ENCODE peak calls at places on chromosomes 5 and 9, in four cellular contexts. G is A549, K is HepG2, A is K562. O is an unnamed sample.

GRCh38 chr5:98775962-98776687 is 2.7 kb downstream of the RGMB start:
- DNase-seq in G (no peak), K (no peak), A (no peak), O (peak; percentile 31)

GRCh38 chr5:8094304-8094703 is 225.4 kb downstream of the MTRR start:
- DNase-seq in G (no peak), K (no peak), A (no peak), O (no peak)

GRCh38 chr5:96903300-96903699 is 27.0 kb downstream of the ERAP2 start:
- DNase-seq in G (no peak), K (no peak), A (no peak), O (no peak)

GRCh38 chr5:72540759-72541438 is 33.7 kb upstream of the ZNF366 start:
- DNase-seq in G (no peak), K (no peak), A (peak; percentile 29), O (no peak)

GRCh38 chr5:54991446-54991845 is 6.1 kb upstream of the ESM1 start:
- DNase-seq in G (no peak), K (no peak), A (no peak), O (no peak)

GRCh38 chr5:170132642-170133448 is 27.1 kb downstream of the FOXI1 start:
- DNase-seq in G (no peak), K (no peak), A (no peak), O (peak; percentile 71)

GRCh38 chr5:89703799-89704198 is 705.8 kb downstream of the CETN3 start:
- DNase-seq in G (no peak), K (no peak), A (no peak), O (no peak)

GRCh38 chr5:95114305-95114704 is 170.6 kb downstream of the MCTP1 start:
- DNase-seq in G (no peak), K (no peak), A (no peak), O (no peak)

GRCh38 chr5:36147681-36148080 is 4.0 kb downstream of the LMBRD2 start:
- DNase-seq in G (no peak), K (no peak), A (no peak), O (peak; percentile 25)

GRCh38 chr5:66896207-66896606 is 300.0 kb downstream of the MAST4 start:
- DNase-seq in G (no peak), K (no peak), A (no peak), O (no peak)

GRCh38 chr5:93532370-93532769 is 48.6 kb downstream of the NR2F1-AS1 start:
- DNase-seq in G (no peak), K (peak; percentile 2), A (no peak), O (peak; percentile 63)

GRCh38 chr9:69122086-69122390 is 52.0 kb upstream of the TJP2 start:
- DNase-seq in G (peak; percentile 48), K (peak; percentile 29), A (no peak), O (no peak)

GRCh38 chr9:124256517-124257069 is 1.2 kb upstream of the NEK6 start:
- DNase-seq in G (no peak), K (peak; percentile 39), A (no peak), O (peak; percentile 36)

GRCh38 chr5:56039985-56040384 is 45.2 kb upstream of the IL6ST start:
- DNase-seq in G (no peak), K (no peak), A (no peak), O (peak; percentile 72)

GRCh38 chr5:56815657-56816545 is 552 bp downstream of the MAP3K1 start:
- DNase-seq in G (peak; percentile 55), K (no peak), A (peak; percentile 29), O (peak; percentile 51)

GRCh38 chr5:59790399-59791130 is 103.0 kb downstream of the PDE4D start:
- DNase-seq in G (no peak), K (no peak), A (no peak), O (peak; percentile 92)

GRCh38 chr5:108266235-108266634 is 115.7 kb downstream of the FBXL17 start:
- DNase-seq in G (no peak), K (no peak), A (no peak), O (no peak)

GRCh38 chr5:157265714-157266285 is at the start of gene CYFIP2:
- DNase-seq in G (peak; percentile 71), K (no peak), A (peak; percentile 81), O (peak; percentile 30)

GRCh38 chr9:131671150-131671549 is 68.7 kb downstream of the RAPGEF1 start:
- DNase-seq in G (no peak), K (no peak), A (no peak), O (no peak)

GRCh38 chr9:126862461-126862830 is 2.0 kb downstream of the ZBTB34 start:
- DNase-seq in G (no peak), K (no peak), A (no peak), O (no peak)

GRCh38 chr9:88425538-88425950 is 37.3 kb downstream of the SPIN1 start:
- DNase-seq in G (no peak), K (no peak), A (no peak), O (no peak)

GRCh38 chr9:138025908-138026307 is 148.3 kb downstream of the CACNA1B start:
- DNase-seq in G (no peak), K (no peak), A (no peak), O (no peak)

GRCh38 chr5:140182803-140183367 is 7.9 kb downstream of the CYSTM1 start:
- DNase-seq in G (no peak), K (no peak), A (peak; percentile 44), O (peak; percentile 36)

GRCh38 chr5:133890308-133890707 is 78.1 kb downstream of the C5orf15 start:
- DNase-seq in G (no peak), K (no peak), A (no peak), O (no peak)

GRCh38 chr5:122408592-122409219 is 96.7 kb downstream of the SNCAIP start:
- DNase-seq in G (no peak), K (no peak), A (no peak), O (no peak)

GRCh38 chr9:35645736-35646582 is 4.8 kb downstream of the SIT1 start:
- DNase-seq in G (no peak), K (peak; percentile 32), A (peak; percentile 27), O (no peak)

GRCh38 chr5:80921026-80921425 is 39.1 kb upstream of the RASGRF2 start:
- DNase-seq in G (no peak), K (peak; percentile 6), A (no peak), O (no peak)

GRCh38 chr9:108994695-108995094 is 18.6 kb downstream of the CTNNAL1 start:
- DNase-seq in G (no peak), K (no peak), A (peak; percentile 17), O (peak; percentile 95)

GRCh38 chr9:137372693-137373610 is 50.0 kb downstream of the EXD3 start:
- DNase-seq in G (no peak), K (no peak), A (no peak), O (no peak)

GRCh38 chr9:70408393-70409040 is 5.9 kb downstream of the KLF9 start:
- DNase-seq in G (no peak), K (no peak), A (no peak), O (no peak)
- TF ChIP-seq JUN in G (no peak), K (no peak), A (no peak), O (no peak)

GRCh38 chr9:122020398-122020797 is 72.7 kb downstream of the TTLL11 start:
- DNase-seq in G (no peak), K (no peak), A (no peak), O (peak; percentile 66)

GRCh38 chr9:122011818-122012498 is 81.2 kb downstream of the TTLL11 start:
- DNase-seq in G (no peak), K (no peak), A (no peak), O (no peak)

GRCh38 chr9:122016309-122016708 is 76.8 kb downstream of the TTLL11 start:
- DNase-seq in G (no peak), K (no peak), A (no peak), O (peak; percentile 53)

GRCh38 chr9:122016789-122017188 is 76.3 kb downstream of the TTLL11 start:
- DNase-seq in G (no peak), K (no peak), A (no peak), O (peak; percentile 25)

DNA sequence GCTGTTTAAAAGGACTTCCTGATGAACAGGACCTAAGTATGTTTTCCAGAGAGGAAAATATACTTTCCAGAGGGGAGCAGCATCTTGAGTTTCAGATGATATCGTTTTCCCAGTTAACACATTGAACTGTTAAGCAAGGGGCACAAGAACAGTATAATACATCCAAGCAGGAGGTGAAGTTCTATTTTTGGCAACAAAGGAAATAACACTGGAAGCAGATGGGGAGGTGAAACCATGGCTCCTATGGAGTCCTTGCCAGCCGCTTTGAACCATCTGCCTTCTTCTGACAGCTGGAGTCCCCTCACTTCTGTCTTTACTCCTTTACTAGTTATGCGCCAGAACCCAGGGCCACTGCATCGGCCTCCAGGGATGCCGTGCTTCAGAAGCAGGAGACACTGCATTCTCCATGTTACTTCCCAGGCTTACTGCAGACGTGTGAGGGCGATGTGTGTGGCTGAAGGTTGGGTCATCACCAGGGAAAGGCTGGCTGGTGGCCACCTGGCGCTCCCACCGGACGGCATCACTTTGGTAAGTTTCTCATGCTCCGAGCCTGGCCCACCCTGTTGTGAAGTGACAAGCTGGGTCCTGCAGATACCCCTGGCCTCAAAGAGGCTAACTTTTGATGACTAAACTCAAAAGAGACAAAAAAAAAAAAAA is 77.8 kb downstream of the TTLL11 start:
- DNase-seq in G (no peak), K (no peak), A (no peak), O (peak; percentile 43)
- TF ChIP-seq JUN in G (no peak), K (no peak), A (no peak), O (no peak)

GRCh38 chr9:91056917-91057316 is 255.3 kb downstream of the SYK start:
- DNase-seq in G (no peak), K (no peak), A (no peak), O (peak; percentile 85)

GRCh38 chr9:91059713-91060112 is 258.1 kb downstream of the SYK start:
- DNase-seq in G (no peak), K (no peak), A (no peak), O (peak; percentile 48)

GRCh38 chr9:91062281-91062680 is 260.7 kb downstream of the SYK start:
- DNase-seq in G (no peak), K (no peak), A (no peak), O (no peak)

GRCh38 chr9:91063471-91063870 is 261.9 kb downstream of the SYK start:
- DNase-seq in G (no peak), K (no peak), A (no peak), O (no peak)

GRCh38 chr9:91060520-91061343 is 259.1 kb downstream of the SYK start:
- DNase-seq in G (peak; percentile 80), K (peak; percentile 94), A (no peak), O (peak; percentile 98)
- TF ChIP-seq JUN in G (peak; percentile 84), K (no peak), A (no peak), O (peak; percentile 69)

DNA sequence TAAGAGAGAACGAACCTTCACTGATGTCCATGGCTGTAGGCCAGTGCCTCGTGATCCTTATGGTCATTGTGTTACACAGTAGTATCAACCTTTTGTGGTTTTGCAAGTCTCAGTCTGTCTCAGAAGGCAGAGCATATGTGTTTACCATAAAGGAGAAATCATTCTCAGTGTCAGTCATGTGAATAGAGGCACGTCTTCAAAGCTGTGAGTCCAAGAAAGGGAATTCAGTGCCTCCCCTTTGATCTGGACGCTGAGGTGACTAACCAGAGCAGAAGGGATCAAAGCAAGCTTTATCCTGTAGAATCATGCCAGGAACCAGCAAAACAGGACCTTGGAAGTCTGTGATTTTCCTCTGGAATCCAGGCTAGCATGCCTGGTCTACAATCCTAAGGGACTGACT is 433.9 kb downstream of the DNAH5 start:
- DNase-seq in G (no peak), K (peak; percentile 25), A (no peak), O (no peak)
- TF ChIP-seq JUN in G (no peak), K (no peak), A (no peak), O (no peak)